ENCODE peak calls at places on chromosome 21, in six cellular contexts. A is effector memory CD4-positive, alpha-beta T cell; X is colonic mucosa; M is ascending aorta; V is kidney; N is AG04450. E is an unnamed sample.

GRCh38 chr21:25670726-25671125 is 31.7 kb downstream of the JAM2 start:
- DNase-seq in A (no peak), X (no peak), M (no peak), V (no peak), N (peak), E (no peak)

GRCh38 chr21:37106998-37107397 is 33.9 kb downstream of the TTC3 start:
- DNase-seq in A (no peak), X (no peak), M (no peak), V (no peak), N (no peak), E (no peak)

GRCh38 chr21:14766241-14766640 is 220.1 kb upstream of the SAMSN1 start:
- DNase-seq in A (no peak), X (no peak), M (no peak), V (peak), N (no peak), E (no peak)

GRCh38 chr21:29219165-29219770 is 79.5 kb upstream of the BACH1 start:
- DNase-seq in A (no peak), X (peak), M (no peak), V (no peak), N (no peak), E (no peak)

GRCh38 chr21:16241500-16241963 is 511.8 kb downstream of the USP25 start:
- DNase-seq in A (no peak), X (no peak), M (no peak), V (no peak), N (no peak), E (no peak)

GRCh38 chr21:15682977-15683376 is 46.8 kb upstream of the USP25 start:
- DNase-seq in A (no peak), X (no peak), M (no peak), V (no peak), N (no peak), E (no peak)

GRCh38 chr21:21845901-21846396 is 847.7 kb downstream of the NCAM2 start:
- DNase-seq in A (no peak), X (no peak), M (no peak), V (no peak), N (no peak), E (no peak)

GRCh38 chr21:15141236-15141970 is 76.6 kb upstream of the NRIP1 start:
- DNase-seq in A (no peak), X (peak), M (no peak), V (peak), N (no peak), E (no peak)

GRCh38 chr21:25647632-25648031 is 8.6 kb downstream of the JAM2 start:
- DNase-seq in A (no peak), X (no peak), M (no peak), V (no peak), N (no peak), E (no peak)

GRCh38 chr21:25331286-25331685 is 276.0 kb downstream of the MRPL39 start:
- DNase-seq in A (no peak), X (no peak), M (no peak), V (no peak), N (no peak), E (no peak)

GRCh38 chr21:39628380-39628779 is 15.6 kb downstream of the B3GALT5 start:
- DNase-seq in A (no peak), X (no peak), M (no peak), V (no peak), N (no peak), E (no peak)

GRCh38 chr21:28257276-28257675 is 735.4 kb downstream of the LTN1 start:
- DNase-seq in A (no peak), X (no peak), M (no peak), V (no peak), N (no peak), E (no peak)

GRCh38 chr21:44947111-44947929 is 7.5 kb downstream of the SLX9 start:
- DNase-seq in A (no peak), X (no peak), M (no peak), V (peak), N (no peak), E (peak)
- H3K27ac ChIP-seq in A (no peak), X (no peak), M (no peak), V (no peak), N (no peak), E (peak)

DNA sequence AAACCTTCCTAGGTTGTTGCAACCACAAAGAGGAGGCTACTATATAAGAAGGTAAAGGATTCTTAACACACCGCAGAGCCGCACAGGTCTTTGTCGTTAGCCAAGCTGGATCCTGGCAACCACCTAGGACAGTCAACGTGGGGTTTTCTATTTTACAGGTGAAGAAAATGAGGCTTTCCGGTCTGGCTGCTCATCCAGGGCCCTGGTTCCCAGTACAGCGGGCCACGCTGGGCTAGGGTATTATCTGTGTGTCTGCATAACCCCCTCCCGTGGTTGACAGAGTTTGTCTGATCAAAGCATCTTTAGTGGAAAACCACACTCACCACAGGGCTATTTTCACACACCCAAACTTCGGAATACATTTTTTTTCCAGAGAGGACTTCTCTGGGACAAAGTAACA is 39.0 kb upstream of the PDE9A start:
- DNase-seq in A (peak), X (no peak), M (no peak), V (peak), N (no peak), E (no peak)
- H3K4me3 ChIP-seq in A (peak), X (no peak), M (no peak), V (peak), N (no peak), E (no peak)

DNA sequence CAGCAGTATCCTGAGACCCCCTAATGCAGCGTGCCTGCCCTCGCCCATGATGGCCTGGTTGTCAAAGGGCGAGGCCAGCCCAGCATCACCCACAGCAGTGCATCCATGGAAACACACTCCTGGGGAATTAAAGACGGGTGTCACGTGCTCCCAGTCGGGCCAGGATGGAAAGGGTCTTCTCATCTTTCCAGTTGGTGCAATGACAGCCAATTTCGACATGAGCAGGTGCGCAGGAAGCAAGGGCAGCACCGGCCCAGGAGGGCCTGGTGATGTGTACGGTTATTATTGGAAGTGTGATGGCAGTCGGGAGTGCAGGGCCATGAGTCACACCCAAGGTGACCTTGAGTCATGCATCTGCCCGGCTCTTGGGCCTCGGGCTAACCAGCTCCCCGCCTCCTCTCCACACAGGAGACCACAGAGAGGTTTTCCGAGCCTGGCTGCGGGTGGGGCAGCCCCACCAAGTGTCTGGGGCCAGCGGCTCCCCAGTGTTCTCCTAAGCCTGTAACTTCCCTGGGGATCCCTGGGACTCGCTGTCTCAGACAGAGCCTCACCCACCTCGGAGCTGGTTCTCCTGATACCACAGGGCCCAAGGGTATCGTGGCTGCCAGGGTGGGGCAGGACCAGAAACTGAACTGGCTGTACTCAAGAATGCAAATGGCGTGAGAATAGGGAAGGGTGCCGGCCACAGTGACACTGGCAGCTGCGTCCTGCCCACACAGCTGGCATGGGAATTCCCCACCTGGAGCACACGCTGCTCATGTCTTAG is 119.8 kb downstream of the SIK1 start:
- DNase-seq in A (no peak), X (no peak), M (no peak), V (peak), N (no peak), E (peak)
- H3K27ac ChIP-seq in A (no peak), X (no peak), M (no peak), V (no peak), N (no peak), E (no peak)

DNA sequence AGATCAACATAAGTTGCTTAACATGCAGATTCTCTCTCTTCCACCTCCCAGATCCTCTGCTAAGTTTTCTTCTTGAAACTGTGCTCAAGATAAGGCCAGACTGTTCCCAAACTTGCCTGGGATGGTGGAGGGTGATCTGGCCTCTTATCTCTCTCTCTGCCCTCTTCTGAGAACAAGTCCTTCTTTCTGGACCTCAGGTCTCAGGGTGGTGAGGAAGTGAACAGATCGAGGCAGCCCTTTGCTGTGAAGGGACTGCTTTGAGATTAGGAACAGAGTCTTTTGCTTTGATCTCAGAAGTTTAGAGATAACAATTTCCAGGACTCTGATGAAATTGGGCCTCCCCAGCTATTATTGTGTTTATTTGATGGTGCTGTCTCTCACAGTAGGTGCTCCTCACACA is 70.8 kb downstream of the HUNK start:
- DNase-seq in A (no peak), X (no peak), M (no peak), V (no peak), N (no peak), E (no peak)
- H3K4me3 ChIP-seq in A (no peak), X (no peak), M (no peak), V (no peak), N (no peak), E (no peak)

GRCh38 chr21:41664881-41665765 is 101.7 kb downstream of the RIPK4 start:
- DNase-seq in A (no peak), X (no peak), M (peak), V (no peak), N (no peak), E (no peak)
- H3K27ac ChIP-seq in A (no peak), X (no peak), M (peak), V (no peak), N (no peak), E (no peak)

GRCh38 chr21:26966978-26967913 is at the start of gene ADAMTS5:
- DNase-seq in A (no peak), X (peak), M (peak), V (peak), N (no peak), E (peak)

GRCh38 chr21:26965091-26965566 is 1.8 kb downstream of the ADAMTS5 start:
- DNase-seq in A (no peak), X (no peak), M (no peak), V (no peak), N (no peak), E (no peak)

GRCh38 chr21:26964379-26964778 is 2.5 kb downstream of the ADAMTS5 start:
- DNase-seq in A (no peak), X (peak), M (peak), V (peak), N (no peak), E (peak)

GRCh38 chr21:26966360-26966977 is 419 bp downstream of the ADAMTS5 start:
- DNase-seq in A (no peak), X (no peak), M (peak), V (peak), N (no peak), E (peak)

GRCh38 chr21:26965567-26966359 is 1.1 kb downstream of the ADAMTS5 start:
- DNase-seq in A (no peak), X (peak), M (peak), V (peak), N (no peak), E (peak)
- H3K4me3 ChIP-seq in A (no peak), X (peak), M (peak), V (peak), N (peak), E (peak)

DNA sequence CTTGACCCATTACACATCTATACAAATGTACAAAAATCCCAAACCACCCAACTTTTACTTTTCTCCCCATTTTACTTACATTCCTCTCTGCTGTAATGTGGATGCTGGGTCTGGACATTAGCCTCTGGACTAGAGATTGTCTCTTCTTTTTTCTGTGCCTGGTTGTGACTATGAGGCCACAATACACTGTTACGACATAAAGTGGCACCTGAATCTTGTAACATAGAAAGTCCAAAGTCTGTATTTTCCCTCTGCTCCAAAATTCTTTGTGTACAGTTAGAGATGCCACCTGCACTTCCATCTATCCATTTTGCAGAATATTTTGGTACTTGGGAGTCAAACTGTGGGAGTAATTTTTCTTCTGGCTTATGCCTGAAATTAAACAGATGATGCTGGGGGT is 22.7 kb downstream of the C21orf91 start:
- DNase-seq in A (no peak), X (no peak), M (no peak), V (no peak), N (no peak), E (no peak)
- H3K27ac ChIP-seq in A (peak), X (no peak), M (no peak), V (no peak), N (no peak), E (no peak)

DNA sequence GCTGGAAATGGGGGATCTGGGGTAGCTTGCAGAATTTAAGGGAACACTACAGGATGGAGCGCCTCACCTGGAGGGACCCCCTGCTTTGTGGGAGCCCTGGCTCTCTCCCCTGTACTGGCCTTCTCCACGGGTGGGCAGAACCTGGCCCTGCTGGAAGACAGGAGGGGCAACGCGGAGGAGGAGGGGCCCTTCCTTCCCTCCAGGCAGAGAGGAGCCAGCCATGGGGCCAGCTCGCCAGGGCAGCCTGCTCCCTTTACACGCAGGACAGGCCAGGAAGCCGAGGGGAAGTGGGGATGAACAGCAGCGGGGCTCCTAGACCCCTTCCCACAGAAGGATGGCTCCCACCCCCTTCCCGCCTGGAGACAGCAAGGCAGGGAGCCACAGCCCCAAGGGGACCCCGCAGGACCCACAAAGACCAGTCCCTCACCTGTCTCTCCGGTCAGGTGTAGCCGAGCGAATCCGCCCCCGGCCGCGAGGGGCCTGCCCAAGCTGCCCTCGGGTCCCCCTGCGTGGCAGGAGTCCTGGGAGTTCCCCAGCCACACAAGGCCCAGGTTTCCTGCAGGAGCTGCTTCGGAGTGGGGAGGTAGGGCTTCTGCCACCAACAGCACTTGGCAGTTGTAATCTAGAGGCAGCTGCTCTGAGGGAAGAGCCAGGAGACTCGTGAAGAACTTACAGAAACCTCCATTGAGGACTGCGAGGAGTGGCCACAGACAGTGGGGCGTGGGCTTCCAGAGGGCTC is 1.6 kb upstream of the SLC19A1 start:
- DNase-seq in A (no peak), X (peak), M (peak), V (peak), N (no peak), E (peak)
- H3K4me3 ChIP-seq in A (no peak), X (no peak), M (no peak), V (no peak), N (no peak), E (no peak)

DNA sequence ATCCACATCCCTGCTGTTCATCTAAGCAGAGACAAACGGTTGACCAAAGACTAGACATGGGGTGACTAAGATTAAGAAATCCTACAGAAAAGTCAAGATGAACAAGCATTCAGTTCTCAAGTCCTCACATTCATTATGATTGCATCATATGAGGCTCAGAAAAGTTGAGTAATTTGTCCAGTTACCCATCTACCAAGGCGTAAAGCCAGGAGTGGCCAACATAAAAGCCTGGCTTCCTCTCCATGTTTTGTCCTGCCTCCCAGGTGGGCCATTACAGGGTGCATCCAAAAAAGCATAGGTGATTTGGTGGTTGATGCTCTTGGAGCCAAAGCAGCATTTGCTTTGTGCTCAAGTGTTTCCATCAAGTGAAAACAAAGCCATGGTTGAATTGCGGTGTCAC is 53.8 kb downstream of the KCNJ15 start:
- DNase-seq in A (no peak), X (no peak), M (no peak), V (no peak), N (no peak), E (no peak)
- H3K27ac ChIP-seq in A (no peak), X (no peak), M (no peak), V (no peak), N (no peak), E (no peak)

DNA sequence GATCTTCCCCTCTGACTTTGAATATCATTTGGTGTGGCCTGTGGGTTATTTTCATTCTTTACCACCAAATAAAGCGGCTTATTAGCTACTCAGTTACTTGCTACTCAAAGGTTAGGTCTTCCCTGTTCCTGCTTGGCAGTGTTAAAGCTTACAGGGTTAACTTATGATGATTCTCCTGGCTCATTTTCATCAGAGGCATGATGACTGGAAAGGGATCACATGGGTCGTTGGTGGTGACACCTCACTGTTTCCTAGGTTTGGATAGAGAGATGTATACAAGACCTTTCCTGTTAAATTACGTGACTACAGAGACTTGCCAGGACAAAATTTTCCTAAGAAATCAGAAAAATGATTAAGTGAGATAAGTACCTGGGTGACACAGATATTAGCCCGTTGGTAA is 27.4 kb downstream of the MRPS6 start:
- DNase-seq in A (no peak), X (no peak), M (no peak), V (no peak), N (no peak), E (no peak)
- H3K4me3 ChIP-seq in A (no peak), X (no peak), M (peak), V (no peak), N (no peak), E (no peak)